ENCODE peak calls at places on chromosomes 2 and 18, in nine cellular contexts. W is IMR-90, Y is progenitor cell of endocrine pancreas, P is nephron progenitor cell, U is MM.1S, S is mammary epithelial cell, T is kidney epithelial cell, F is AG04450, A is body of pancreas. M is an unnamed sample.

GRCh38 chr2:68344031-68344430 is 21.1 kb upstream of the PLEK start:
- DNase-seq in T (no peak), F (no peak), Y (no peak), S (peak), P (no peak), W (no peak), U (no peak), A (no peak), M (no peak)

GRCh38 chr18:46054956-46055831 is 16.9 kb downstream of the PSTPIP2 start:
- DNase-seq in T (no peak), F (no peak), Y (no peak), P (no peak), S (no peak), W (no peak), A (no peak), U (peak), M (no peak)

GRCh38 chr2:25617948-25618646 is 55.3 kb downstream of the DTNB start:
- DNase-seq in U (no peak), A (no peak), S (peak), T (peak), P (no peak), F (peak), W (peak), Y (no peak), M (no peak)

GRCh38 chr2:127768775-127769479 is 42.0 kb downstream of the WDR33 start:
- DNase-seq in T (no peak), W (peak), Y (no peak), A (no peak), U (no peak), S (peak), P (no peak), F (no peak), M (no peak)

GRCh38 chr18:47899107-47899840 is 31.2 kb downstream of the SMAD2 start:
- DNase-seq in S (no peak), F (no peak), A (no peak), W (peak), Y (no peak), T (no peak), P (no peak), U (no peak), M (no peak)

GRCh38 chr18:36889316-36889715 is 60.4 kb downstream of the KIAA1328 start:
- DNase-seq in P (no peak), W (peak), T (no peak), S (no peak), F (peak), U (no peak), A (no peak), Y (no peak), M (no peak)

GRCh38 chr18:63444567-63444966 is 22.3 kb upstream of the VPS4B start:
- DNase-seq in T (no peak), S (peak), W (peak), A (no peak), P (no peak), Y (no peak), F (no peak), U (no peak), M (peak)

GRCh38 chr2:130387804-130388203 is 31.9 kb downstream of the PTPN18 start:
- DNase-seq in W (no peak), Y (no peak), T (no peak), S (no peak), U (no peak), P (no peak), F (no peak), A (no peak), M (no peak)

GRCh38 chr2:238761802-238762373 is 86.0 kb upstream of the TWIST2 start:
- DNase-seq in Y (peak), F (no peak), P (peak), S (peak), A (no peak), W (peak), U (no peak), T (no peak), M (no peak)

GRCh38 chr18:50847192-50847591 is 27.4 kb upstream of the MRO start:
- DNase-seq in T (no peak), Y (no peak), F (no peak), S (no peak), P (no peak), W (peak), U (no peak), A (no peak), M (no peak)

GRCh38 chr2:101793277-101793969 is 95.9 kb downstream of the MAP4K4 start:
- DNase-seq in S (no peak), Y (no peak), P (no peak), A (peak), F (no peak), T (no peak), U (no peak), W (no peak), M (no peak)

GRCh38 chr2:166468124-166469024 is 25.7 kb downstream of the SCN7A start:
- DNase-seq in A (no peak), Y (no peak), T (no peak), P (no peak), W (no peak), S (no peak), F (no peak), U (peak), M (no peak)

GRCh38 chr18:9741821-9742541 is 33.9 kb downstream of the RAB31 start:
- DNase-seq in S (no peak), A (no peak), T (no peak), U (no peak), Y (no peak), F (no peak), W (no peak), P (peak), M (no peak)

GRCh38 chr2:74238879-74239278 is 40.5 kb downstream of the MTHFD2 start:
- DNase-seq in T (no peak), W (peak), A (no peak), Y (no peak), S (peak), P (no peak), F (no peak), U (no peak), M (no peak)

GRCh38 chr2:101991731-101992145 is at the start of gene IL1R2:
- DNase-seq in F (no peak), P (no peak), Y (no peak), W (no peak), S (peak), U (no peak), T (no peak), A (peak), M (peak)

DNA sequence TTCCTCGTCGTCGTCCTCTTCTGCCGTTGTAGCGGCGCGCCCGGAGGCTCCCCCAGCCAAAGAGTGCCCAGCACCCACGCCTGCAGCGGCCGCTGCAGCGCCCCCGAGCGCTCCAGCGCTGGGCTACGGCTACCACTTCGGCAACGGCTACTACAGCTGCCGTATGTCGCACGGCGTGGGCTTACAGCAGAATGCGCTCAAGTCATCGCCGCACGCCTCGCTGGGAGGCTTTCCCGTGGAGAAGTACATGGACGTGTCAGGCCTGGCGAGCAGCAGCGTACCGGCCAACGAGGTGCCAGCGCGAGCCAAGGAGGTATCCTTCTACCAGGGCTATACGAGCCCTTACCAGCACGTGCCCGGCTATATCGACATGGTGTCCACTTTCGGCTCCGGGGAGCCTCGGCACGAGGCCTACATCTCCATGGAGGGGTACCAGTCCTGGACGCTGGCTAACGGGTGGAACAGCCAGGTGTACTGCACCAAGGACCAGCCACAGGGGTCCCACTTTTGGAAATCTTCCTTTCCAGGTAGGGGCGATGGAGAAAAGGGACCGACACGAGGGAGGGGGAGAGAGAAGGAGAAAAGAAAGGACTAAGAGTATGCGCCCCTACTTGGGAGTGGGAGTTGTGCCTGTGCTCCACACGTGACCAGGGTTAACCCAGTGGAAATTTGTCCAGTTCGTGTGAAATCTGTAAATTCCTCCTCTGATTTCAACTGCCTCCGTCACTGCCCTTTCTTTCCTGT is 796 bp downstream of the HOXD13 start:
- DNase-seq in Y (no peak), W (no peak), S (no peak), F (no peak), P (peak), A (no peak), T (no peak), U (no peak), M (no peak)
- TF ChIP-seq CTCF in Y (peak), W (no peak), S (no peak), F (no peak), P (no peak), A (no peak), T (peak), U (no peak), M (no peak)

DNA sequence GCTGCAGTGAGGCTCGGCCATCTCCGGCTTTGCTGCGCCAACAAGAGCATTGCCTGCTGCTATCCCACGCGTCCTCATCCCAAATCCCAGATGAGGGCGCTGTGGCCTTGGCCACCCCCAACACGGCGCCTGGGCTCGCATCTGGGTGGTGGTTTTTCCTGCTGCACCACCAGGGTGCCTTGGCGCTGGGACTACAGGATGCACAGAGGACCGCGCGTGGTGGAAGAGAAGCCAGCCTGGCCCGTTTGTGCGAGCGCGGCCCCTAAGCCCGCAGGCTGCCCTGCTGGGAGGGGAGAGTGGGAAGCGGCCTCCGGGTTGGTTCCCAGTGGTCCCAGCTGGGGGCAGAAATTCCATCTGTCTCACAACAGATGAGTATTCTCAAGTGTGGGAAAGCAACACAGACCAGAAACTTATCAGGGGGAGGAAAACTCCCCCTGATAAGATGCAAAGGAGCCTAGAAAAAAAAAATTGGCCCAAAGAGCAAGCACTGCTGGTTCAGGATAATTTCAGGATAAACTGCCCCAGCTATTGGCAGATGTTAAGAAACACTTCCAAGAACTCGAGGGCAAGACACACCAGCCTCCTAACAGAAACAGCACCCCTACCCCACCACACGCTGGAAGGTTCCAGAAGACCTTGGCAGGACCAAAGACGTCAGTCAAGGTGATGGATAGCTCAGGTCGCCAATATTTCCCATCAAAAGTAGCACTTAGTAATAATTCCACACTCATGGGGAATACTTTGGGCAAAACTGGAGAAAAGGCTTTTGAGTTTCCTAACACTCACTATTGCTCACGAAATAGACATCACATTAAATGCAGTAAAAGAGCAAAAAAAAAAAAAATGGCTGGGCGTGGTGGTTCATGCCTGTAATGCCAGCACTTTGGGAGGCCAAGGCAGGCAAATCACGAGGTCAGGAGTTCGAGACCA is 152.1 kb downstream of the PXDN start:
- DNase-seq in A (peak), F (peak), U (no peak), W (peak), P (peak), Y (peak), S (peak), T (peak), M (peak)
- TF ChIP-seq CTCF in A (no peak), F (peak), U (no peak), W (peak), P (peak), Y (peak), S (peak), T (peak), M (peak)

DNA sequence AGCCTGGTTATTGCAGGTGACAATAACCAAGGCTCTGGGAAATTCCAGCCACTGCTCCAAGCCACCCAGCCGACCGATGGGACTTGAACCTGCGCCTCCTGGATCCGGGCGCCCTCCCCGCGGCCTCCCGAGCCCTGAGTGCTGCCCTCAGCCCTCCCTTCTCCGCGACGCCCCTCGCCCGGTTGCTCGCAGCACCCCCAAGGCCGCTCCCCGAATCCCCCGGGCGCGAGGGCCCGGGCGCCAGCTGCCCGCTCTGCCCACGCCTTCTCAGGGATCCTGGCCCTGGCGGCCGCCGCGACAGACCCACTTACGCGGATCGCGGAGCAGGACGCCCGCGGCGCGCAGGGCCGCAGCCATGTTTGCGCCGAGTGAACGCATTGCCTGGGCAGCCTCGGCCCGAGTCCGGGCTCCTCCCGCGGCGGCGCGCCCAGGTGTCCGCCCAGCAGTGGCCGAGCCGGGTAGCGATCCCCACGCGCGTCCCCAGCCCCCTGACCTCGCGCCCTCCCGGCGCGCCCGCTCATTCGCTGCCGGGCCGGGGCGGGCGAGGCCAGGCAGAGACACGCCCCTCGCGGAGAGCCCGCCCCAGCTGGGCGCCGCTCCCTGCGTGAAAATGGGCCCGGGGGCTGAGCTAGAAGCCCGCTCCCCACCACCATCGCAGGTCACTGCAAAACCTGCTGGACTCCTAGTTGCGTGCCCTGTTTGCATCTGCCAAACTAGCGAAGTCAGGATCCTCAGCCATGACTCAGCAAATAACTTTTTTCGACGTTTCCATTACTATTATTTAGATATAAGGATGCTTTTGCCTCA is at the start of gene FECH:
- DNase-seq in Y (peak), F (peak), U (peak), W (peak), A (peak), T (peak), S (peak), P (peak), M (peak)
- TF ChIP-seq CTCF in Y (peak), F (no peak), U (no peak), W (peak), A (no peak), T (no peak), S (no peak), P (no peak), M (no peak)

DNA sequence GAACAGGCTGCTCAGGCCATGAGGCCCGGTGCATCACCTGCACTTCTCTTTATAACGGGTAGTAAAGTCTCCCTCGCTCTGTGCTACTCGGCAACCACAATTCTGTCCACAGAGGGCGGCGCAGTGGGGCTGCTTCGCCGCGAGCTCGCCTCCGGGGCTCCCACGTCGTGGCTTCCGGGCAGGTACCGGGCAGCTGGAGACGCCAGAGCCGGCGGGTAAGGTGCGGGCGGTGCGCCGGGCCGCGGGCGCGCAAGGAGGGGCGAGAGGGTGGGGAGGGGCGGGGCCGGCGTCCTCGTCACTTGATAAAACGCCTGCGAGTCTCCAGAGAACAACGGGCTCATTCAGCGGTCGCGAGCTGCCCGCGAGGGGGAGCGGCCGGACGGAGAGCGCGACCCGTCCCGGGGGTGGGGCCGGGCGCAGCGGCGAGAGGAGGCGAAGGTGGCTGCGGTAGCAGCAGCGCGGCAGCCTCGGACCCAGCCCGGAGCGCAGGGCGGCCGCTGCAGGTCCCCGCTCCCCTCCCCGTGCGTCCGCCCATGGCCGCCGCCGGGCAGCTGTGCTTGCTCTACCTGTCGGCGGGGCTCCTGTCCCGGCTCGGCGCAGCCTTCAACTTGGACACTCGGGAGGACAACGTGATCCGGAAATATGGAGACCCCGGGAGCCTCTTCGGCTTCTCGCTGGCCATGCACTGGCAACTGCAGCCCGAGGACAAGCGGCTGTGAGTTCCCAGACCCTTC is at the start of gene ITGA6:
- DNase-seq in S (peak), U (peak), W (peak), F (no peak), A (peak), P (peak), Y (peak), T (no peak), M (peak)
- TF ChIP-seq CTCF in S (peak), U (peak), W (peak), F (peak), A (no peak), P (no peak), Y (no peak), T (no peak), M (no peak)

GRCh38 chr18:73891572-73892421 is 255.8 kb downstream of the FBXO15 start:
- DNase-seq in U (no peak), Y (peak), P (peak), T (no peak), A (no peak), W (no peak), F (no peak), S (no peak), M (no peak)
- TF ChIP-seq CTCF in U (no peak), Y (peak), P (peak), T (peak), A (no peak), W (no peak), F (peak), S (no peak), M (no peak)

GRCh38 chr2:124571836-124572235 is 546.7 kb downstream of the CNTNAP5 start:
- DNase-seq in A (no peak), T (no peak), S (no peak), U (no peak), W (no peak), Y (no peak), F (no peak), P (no peak), M (no peak)

GRCh38 chr2:124566518-124566970 is 541.5 kb downstream of the CNTNAP5 start:
- DNase-seq in Y (no peak), F (no peak), P (no peak), S (no peak), U (no peak), W (no peak), A (peak), T (no peak), M (peak)

GRCh38 chr2:124572953-124573634 is 548.0 kb downstream of the CNTNAP5 start:
- DNase-seq in T (no peak), W (no peak), U (no peak), F (no peak), S (no peak), P (no peak), Y (no peak), A (no peak), M (peak)

GRCh38 chr2:124575497-124575896 is 550.4 kb downstream of the CNTNAP5 start:
- DNase-seq in T (no peak), A (no peak), S (no peak), F (no peak), Y (no peak), P (no peak), U (no peak), W (no peak), M (no peak)

DNA sequence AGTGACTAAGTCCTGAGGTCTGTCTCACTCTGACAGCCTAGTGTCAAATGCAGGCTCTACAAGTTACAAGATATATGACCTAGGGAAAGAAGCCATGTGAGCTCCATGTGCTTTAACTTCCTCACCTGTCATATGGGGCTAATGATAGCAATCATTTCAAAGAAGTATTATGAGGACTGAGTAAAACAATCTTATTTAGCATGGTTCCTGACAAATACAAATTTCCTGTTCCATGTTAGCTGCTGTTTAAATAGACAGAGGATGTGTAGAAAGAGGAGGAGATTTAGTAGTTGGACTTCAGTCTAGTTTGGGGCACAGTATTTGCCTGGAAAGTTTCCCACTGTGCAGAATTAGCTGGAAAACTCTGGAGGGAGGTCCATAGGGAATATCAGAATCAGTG is 545.8 kb downstream of the CNTNAP5 start:
- DNase-seq in P (no peak), F (no peak), Y (no peak), A (no peak), T (no peak), U (no peak), S (no peak), W (no peak), M (no peak)
- TF ChIP-seq CTCF in P (no peak), F (no peak), Y (no peak), A (no peak), T (no peak), U (no peak), S (no peak), W (no peak), M (no peak)

GRCh38 chr2:30450025-30450424 is 3.0 kb downstream of the LCLAT1 start:
- DNase-seq in Y (no peak), T (no peak), P (no peak), S (no peak), A (peak), F (no peak), W (no peak), U (no peak), M (peak)

GRCh38 chr2:30448308-30448707 is 1.3 kb downstream of the LCLAT1 start:
- DNase-seq in T (no peak), S (no peak), W (no peak), Y (no peak), A (no peak), F (no peak), U (no peak), P (no peak), M (no peak)

GRCh38 chr2:30446602-30447148 is 371 bp upstream of the LCLAT1 start:
- DNase-seq in P (no peak), S (no peak), W (no peak), F (no peak), Y (no peak), A (no peak), U (no peak), T (no peak), M (no peak)

GRCh38 chr2:30445266-30445821 is 1.7 kb upstream of the LCLAT1 start:
- DNase-seq in W (no peak), T (no peak), A (peak), S (no peak), U (no peak), Y (no peak), P (no peak), F (no peak), M (no peak)

GRCh38 chr2:30447149-30448045 is at the start of gene LCLAT1:
- DNase-seq in S (peak), T (no peak), W (peak), A (peak), P (peak), U (peak), Y (peak), F (no peak), M (peak)
- TF ChIP-seq CTCF in S (no peak), T (peak), W (no peak), A (no peak), P (no peak), U (peak), Y (no peak), F (peak), M (no peak)

GRCh38 chr2:160091381-160091780 is 29.0 kb upstream of the PLA2R1 start:
- DNase-seq in Y (no peak), A (no peak), U (no peak), W (peak), T (no peak), P (no peak), F (no peak), S (peak), M (no peak)

GRCh38 chr2:160087854-160088745 is 25.7 kb upstream of the PLA2R1 start:
- DNase-seq in Y (no peak), T (no peak), U (peak), P (peak), W (peak), S (peak), A (no peak), F (no peak), M (no peak)

GRCh38 chr2:160085662-160086061 is 23.2 kb upstream of the PLA2R1 start:
- DNase-seq in U (peak), T (no peak), P (no peak), S (peak), W (no peak), A (no peak), F (no peak), Y (no peak), M (no peak)
- TF ChIP-seq CTCF in U (peak), T (no peak), P (no peak), S (peak), W (peak), A (no peak), F (peak), Y (peak), M (no peak)